ENCODE peak calls at places on chromosomes 2 and 18, in four cellular contexts. N, W, I and G are unnamed samples.

GRCh38 chr2:237682151-237682550 is 54.8 kb downstream of the LRRFIP1 start:
- DNase-seq in W (no peak), N (no peak), I (no peak), G (no peak)

GRCh38 chr2:230922951-230923717 is 1.9 kb downstream of the GPR55 start:
- DNase-seq in N (no peak), W (no peak), I (no peak), G (no peak)

GRCh38 chr2:60555066-60555793 is 1.8 kb upstream of the BCL11A start:
- DNase-seq in N (peak; percentile 61), W (peak; percentile 51), I (peak; percentile 28), G (peak; percentile 84)

GRCh38 chr2:45895477-45895876 is 244.0 kb downstream of the PRKCE start:
- DNase-seq in N (no peak), I (no peak), W (peak; percentile 75), G (no peak)

GRCh38 chr18:24964213-24964612 is 387.8 kb downstream of the ZNF521 start:
- DNase-seq in W (peak; percentile 36), N (no peak), I (no peak), G (no peak)

GRCh38 chr2:145341536-145341935 is 821.6 kb upstream of the ZEB2 start:
- DNase-seq in N (no peak), W (no peak), I (no peak), G (no peak)

GRCh38 chr2:64222351-64222750 is 78.1 kb upstream of the PELI1 start:
- DNase-seq in W (peak; percentile 69), I (no peak), N (no peak), G (no peak)

GRCh38 chr18:48531979-48532378 is 6.9 kb upstream of the CTIF start:
- DNase-seq in N (no peak), I (no peak), W (no peak), G (no peak)

GRCh38 chr2:1693723-1694122 is 50.6 kb downstream of the PXDN start:
- DNase-seq in N (no peak), I (no peak), W (no peak), G (no peak)

GRCh38 chr2:151251012-151251411 is 10.7 kb downstream of the RBM43 start:
- DNase-seq in I (no peak), N (no peak), W (peak; percentile 84), G (no peak)

GRCh38 chr18:22348521-22349316 is 69.0 kb downstream of the CTAGE1 start:
- DNase-seq in I (peak; percentile 83), W (no peak), N (peak; percentile 63), G (peak; percentile 69)

GRCh38 chr18:3624818-3625716 is 175.1 kb downstream of the TGIF1 start:
- DNase-seq in N (peak; percentile 39), I (no peak), W (peak; percentile 97), G (no peak)

GRCh38 chr2:236670235-236670620 is 100.6 kb downstream of the ACKR3 start:
- DNase-seq in I (no peak), W (no peak), N (peak; percentile 11), G (no peak)

GRCh38 chr18:26703170-26703933 is 155.0 kb upstream of the KCTD1 start:
- DNase-seq in W (no peak), N (no peak), I (no peak), G (no peak)

GRCh38 chr2:185833864-185834263 is 95.3 kb downstream of the FSIP2 start:
- DNase-seq in W (peak; percentile 2), N (no peak), I (no peak), G (no peak)

GRCh38 chr2:26139269-26140183 is 33.4 kb upstream of the GAREM2 start:
- DNase-seq in I (no peak), N (no peak), W (peak; percentile 8), G (peak; percentile 85)

GRCh38 chr2:235381261-235381912 is 112.5 kb upstream of the AGAP1 start:
- DNase-seq in I (no peak), W (peak; percentile 46), N (no peak), G (no peak)

GRCh38 chr18:63676526-63676925 is 14.8 kb upstream of the SERPINB3 start:
- DNase-seq in I (no peak), N (no peak), W (peak; percentile 12), G (peak; percentile 6)

GRCh38 chr2:151553-152328 is 105.4 kb upstream of the FAM110C start:
- DNase-seq in W (no peak), N (no peak), I (no peak), G (no peak)

GRCh38 chr18:32974421-32975165 is 201.8 kb upstream of the KLHL14 start:
- DNase-seq in N (no peak), I (no peak), W (no peak), G (no peak)

GRCh38 chr2:47493317-47493716 is 90.4 kb downstream of the MSH2 start:
- DNase-seq in I (no peak), W (no peak), N (peak; percentile 4), G (no peak)

GRCh38 chr2:191051825-191052778 is 38.1 kb upstream of the STAT1 start:
- DNase-seq in N (no peak), W (peak; percentile 79), I (no peak), G (no peak)

DNA sequence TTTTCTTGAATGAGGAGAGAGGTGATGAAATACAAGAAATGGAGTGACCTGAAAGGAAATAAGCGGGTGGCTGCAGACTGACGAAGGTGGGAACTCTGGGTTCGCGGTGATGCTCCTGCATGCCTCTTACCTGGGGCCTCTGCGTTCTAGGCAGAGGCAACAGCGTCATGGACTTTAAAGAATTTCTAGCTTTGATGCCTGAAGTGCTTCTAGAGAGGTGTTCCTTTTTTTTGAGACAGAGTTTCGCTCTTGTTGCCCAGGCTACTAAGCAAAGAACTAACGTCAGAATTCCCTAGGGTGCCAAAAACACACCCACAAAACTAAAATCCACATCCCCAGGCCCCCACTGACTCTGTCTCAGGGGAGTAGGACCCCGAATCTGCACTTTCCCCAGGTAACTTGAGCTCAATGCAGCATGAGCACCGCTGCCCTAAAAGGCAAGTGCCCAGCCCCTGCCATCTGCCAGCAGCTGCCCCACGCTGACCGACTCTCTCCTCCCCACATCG is 110.5 kb upstream of the ID2 start:
- DNase-seq in W (no peak), N (no peak), I (no peak), G (no peak)
- H3K4me3 ChIP-seq in W (no peak overlapping the region), N (no peak overlapping the region), I (no peak overlapping the region), G (no peak overlapping the region)

DNA sequence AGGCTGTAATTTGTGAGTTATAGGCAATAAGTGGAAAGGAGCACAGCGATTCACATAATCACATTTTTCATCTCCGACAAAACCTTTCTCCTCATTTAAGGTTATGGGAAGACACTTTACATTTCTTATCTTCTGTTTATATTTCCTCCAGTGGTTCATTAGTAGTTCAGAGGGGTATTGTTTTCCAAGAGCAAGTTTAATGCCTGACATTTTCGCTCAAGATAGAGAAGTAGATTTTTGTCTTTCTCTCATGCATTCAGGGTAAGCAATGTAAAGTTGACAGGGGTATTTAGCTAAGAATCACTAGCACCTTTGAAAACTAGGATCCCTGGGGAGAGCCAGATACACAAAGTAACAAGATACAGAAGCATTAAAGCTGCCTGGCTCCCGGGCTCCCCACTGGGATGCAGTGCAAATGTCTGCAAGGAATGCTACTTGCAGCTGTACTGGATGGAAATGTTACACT is 141.0 kb upstream of the NOSTRIN start:
- DNase-seq in N (no peak), I (no peak), W (no peak), G (no peak)
- H3K4me3 ChIP-seq in N (no peak overlapping the region), I (no peak overlapping the region), W (no peak overlapping the region), G (no peak overlapping the region)

GRCh38 chr2:153588408-153588807 is 109.8 kb upstream of the RPRM start:
- DNase-seq in I (no peak), N (no peak), W (no peak), G (no peak)
- H3K4me3 ChIP-seq in I (no peak overlapping the region), N (no peak overlapping the region), W (no peak overlapping the region), G (no peak overlapping the region)

DNA sequence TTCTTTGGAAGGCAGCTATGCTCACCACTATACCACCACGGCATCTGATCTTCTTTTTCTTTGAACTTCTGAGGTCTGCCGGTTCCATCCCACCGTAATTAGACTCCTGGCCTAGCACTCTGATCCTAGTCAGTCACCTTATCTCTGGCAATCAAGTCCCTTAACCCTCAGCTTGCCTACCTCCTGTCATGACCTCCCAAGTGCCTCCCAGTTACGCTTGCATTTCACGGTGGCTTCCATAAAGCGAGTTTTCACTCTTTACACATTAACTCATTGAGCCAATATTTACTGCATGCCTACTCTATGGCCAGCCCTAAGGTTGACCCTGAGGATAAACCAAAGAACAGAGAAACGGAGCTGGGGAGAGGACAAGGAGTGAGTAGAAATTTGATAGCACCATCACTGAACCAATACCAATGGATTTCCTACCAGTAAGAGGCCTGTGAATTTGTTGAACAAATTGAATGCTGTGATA is 37.8 kb upstream of the TMEM182 start:
- DNase-seq in W (no peak), I (no peak), N (no peak), G (no peak)
- H3K4me3 ChIP-seq in W (no peak overlapping the region), I (no peak overlapping the region), N (no peak overlapping the region), G (no peak overlapping the region)